ENCODE peak calls at places on chromosome 13, in eight cellular contexts. G is T-helper 2 cell, H is fibroblast of the aortic adventitia, R is MV-4-11, D is posterior cingulate gyrus, N is T-helper 1 cell, J is LNCaP clone FGC, Y is COR-L47. O is an unnamed sample.

GRCh38 chr13:110337287-110337686 is 30.2 kb downstream of the COL4A2 start:
- DNase-seq in H (no peak), R (no peak), D (no peak), N (no peak), Y (no peak), J (no peak), G (no peak), O (no peak)

GRCh38 chr13:30863231-30863630 is 42.8 kb upstream of the MEDAG start:
- DNase-seq in H (no peak), J (no peak), D (no peak), Y (no peak), G (no peak), R (no peak), N (no peak), O (no peak)

GRCh38 chr13:79043208-79043607 is 362.8 kb downstream of the RBM26 start:
- DNase-seq in G (no peak), Y (no peak), D (no peak), J (no peak), R (no peak), H (no peak), N (no peak), O (no peak)

GRCh38 chr13:23695711-23696512 is 125.7 kb downstream of the TNFRSF19 start:
- DNase-seq in Y (no peak), D (no peak), G (peak), H (no peak), J (no peak), N (peak), R (no peak), O (peak)

GRCh38 chr13:66074018-66074615 is 1156.0 kb downstream of the PCDH9 start:
- DNase-seq in H (no peak), J (no peak), G (no peak), Y (no peak), N (no peak), D (no peak), R (no peak), O (no peak)

GRCh38 chr13:62119739-62120700 is 704.4 kb upstream of the PCDH20 start:
- DNase-seq in H (peak), N (no peak), R (peak), J (no peak), G (no peak), D (no peak), Y (no peak), O (no peak)

GRCh38 chr13:46682015-46682414 is 114.9 kb downstream of the ESD start:
- DNase-seq in N (no peak), Y (no peak), H (no peak), G (no peak), J (no peak), D (no peak), R (no peak), O (no peak)

GRCh38 chr13:45409993-45410392 is 8.2 kb downstream of the SLC25A30 start:
- DNase-seq in J (no peak), D (no peak), G (no peak), N (no peak), Y (no peak), H (no peak), R (peak), O (no peak)

GRCh38 chr13:38582133-38582532 is 104.7 kb upstream of the FREM2 start:
- DNase-seq in N (peak), H (peak), R (peak), G (no peak), D (no peak), Y (peak), J (peak), O (peak)

GRCh38 chr13:30865131-30866009 is 40.7 kb upstream of the MEDAG start:
- DNase-seq in Y (peak), J (peak), R (peak), N (peak), G (peak), D (peak), H (peak), O (peak)

GRCh38 chr13:79901336-79901735 is 420.4 kb downstream of the NDFIP2 start:
- DNase-seq in D (peak), G (no peak), H (no peak), J (no peak), Y (no peak), N (no peak), R (peak), O (no peak)

GRCh38 chr13:55069746-55070145 is 2041.1 kb downstream of the OLFM4 start:
- DNase-seq in D (no peak), H (no peak), Y (no peak), R (no peak), N (no peak), J (no peak), G (no peak), O (no peak)

GRCh38 chr13:27523345-27524073 is 73.1 kb upstream of the MTIF3 start:
- DNase-seq in G (no peak), Y (no peak), N (no peak), H (no peak), D (no peak), J (no peak), R (peak), O (no peak)

GRCh38 chr13:29918845-29919244 is 68.4 kb upstream of the UBL3 start:
- DNase-seq in R (no peak), G (no peak), N (no peak), H (peak), Y (no peak), D (no peak), J (peak), O (no peak)

GRCh38 chr13:36344886-36345437 is 1.2 kb downstream of the SPART start:
- DNase-seq in R (peak), H (peak), D (no peak), G (no peak), J (no peak), N (no peak), Y (no peak), O (no peak)

GRCh38 chr13:52024481-52024880 is at the start of gene UTP14C:
- DNase-seq in D (no peak), N (no peak), Y (no peak), G (no peak), H (no peak), R (no peak), J (no peak), O (no peak)

GRCh38 chr13:52599037-52599852 is 43.0 kb upstream of the HNRNPA1L2 start:
- DNase-seq in D (no peak), N (no peak), H (peak), R (no peak), G (no peak), J (no peak), Y (peak), O (no peak)

GRCh38 chr13:88424463-88424862 is 753.3 kb downstream of the SLITRK5 start:
- DNase-seq in R (no peak), N (no peak), Y (no peak), D (no peak), G (no peak), H (no peak), J (no peak), O (no peak)

GRCh38 chr13:48578516-48579166 is 45.8 kb upstream of the RCBTB2 start:
- DNase-seq in D (no peak), J (no peak), R (peak), H (no peak), G (no peak), Y (no peak), N (peak), O (no peak)

GRCh38 chr13:110625771-110626321 is 10.5 kb downstream of the NAXD start:
- DNase-seq in D (no peak), Y (no peak), G (no peak), N (no peak), R (no peak), H (no peak), J (peak), O (no peak)

GRCh38 chr13:50069255-50069654 is 54.0 kb downstream of the KCNRG start:
- DNase-seq in H (peak), J (no peak), D (no peak), R (peak), Y (no peak), G (no peak), N (no peak), O (no peak)

GRCh38 chr13:109547942-109548860 is 238.2 kb downstream of the IRS2 start:
- DNase-seq in J (no peak), D (no peak), N (no peak), R (no peak), H (no peak), Y (no peak), G (no peak), O (no peak)

GRCh38 chr13:23541221-23541620 is 29.0 kb upstream of the TNFRSF19 start:
- DNase-seq in G (no peak), D (no peak), J (no peak), R (no peak), Y (no peak), H (no peak), N (no peak), O (no peak)

GRCh38 chr13:47420568-47420967 is 523.7 kb upstream of the HTR2A start:
- DNase-seq in J (no peak), G (no peak), D (no peak), N (no peak), H (no peak), Y (no peak), R (peak), O (no peak)

GRCh38 chr13:99125335-99125915 is 75.2 kb upstream of the UBAC2 start:
- DNase-seq in G (no peak), D (no peak), R (no peak), H (no peak), N (no peak), J (no peak), Y (no peak), O (no peak)

GRCh38 chr13:31775686-31776085 is 36.4 kb downstream of the RXFP2 start:
- DNase-seq in R (peak), N (no peak), D (no peak), G (no peak), Y (no peak), J (no peak), H (peak), O (no peak)

GRCh38 chr13:79869326-79869725 is 388.4 kb downstream of the NDFIP2 start:
- DNase-seq in N (no peak), R (no peak), D (no peak), H (no peak), J (peak), G (no peak), Y (peak), O (no peak)

GRCh38 chr13:79435549-79435948 is 29.5 kb upstream of the RBM26 start:
- DNase-seq in J (no peak), N (no peak), G (no peak), D (no peak), Y (no peak), H (peak), R (no peak), O (no peak)

GRCh38 chr13:77810430-77810829 is 108.2 kb downstream of the EDNRB start:
- DNase-seq in D (no peak), H (peak), J (no peak), Y (no peak), G (no peak), R (peak), N (peak), O (no peak)

GRCh38 chr13:114101831-114102520 is 30.4 kb downstream of the RASA3 start:
- DNase-seq in R (no peak), G (no peak), Y (no peak), H (no peak), D (no peak), N (no peak), J (no peak), O (no peak)

GRCh38 chr13:23921451-23921888 is 24.2 kb upstream of the C1QTNF9B start:
- DNase-seq in H (peak), Y (peak), N (peak), D (no peak), R (peak), J (no peak), G (no peak), O (no peak)

GRCh38 chr13:107367258-107367657 is 799.3 kb upstream of the ARGLU1 start:
- DNase-seq in D (no peak), Y (no peak), H (no peak), J (no peak), G (no peak), R (no peak), N (no peak), O (no peak)

GRCh38 chr13:40388617-40389016 is 277.8 kb downstream of the FOXO1 start:
- DNase-seq in Y (no peak), N (peak), H (no peak), J (no peak), D (no peak), R (peak), G (peak), O (peak)

GRCh38 chr13:83732755-83733154 is 149.5 kb downstream of the SLITRK1 start:
- DNase-seq in G (no peak), H (no peak), D (no peak), Y (no peak), N (no peak), R (no peak), J (no peak), O (no peak)

GRCh38 chr13:76822691-76823267 is 63.4 kb downstream of the KCTD12 start:
- DNase-seq in H (peak), N (peak), Y (no peak), G (no peak), R (peak), D (no peak), J (no peak), O (no peak)